ENCODE peak calls at places on chromosomes 11 and 22, in nine cellular contexts. Q, M, A, P, H, N, E, V and L are unnamed samples.

GRCh38 chr22:37167981-37168647 is 18.4 kb upstream of the IL2RB start:
- DNase-seq in Q (no peak), M (no peak), A (no peak), P (peak), H (no peak), N (no peak), E (no peak), V (no peak), L (no peak)

GRCh38 chr11:10584071-10584501 is 15.6 kb upstream of the LYVE1 start:
- DNase-seq in Q (no peak), M (no peak), A (peak), P (peak), H (peak), N (no peak), E (no peak), V (no peak), L (no peak)

GRCh38 chr11:69357458-69358397 is 63.8 kb downstream of the MYEOV start:
- DNase-seq in Q (no peak), M (no peak), A (no peak), P (no peak), H (peak), N (no peak), E (no peak), V (no peak), L (no peak)

GRCh38 chr11:95912902-95913560 is 10.9 kb downstream of the MTMR2 start:
- DNase-seq in Q (no peak), M (no peak), A (peak), P (no peak), H (no peak), N (no peak), E (no peak), V (no peak), L (no peak)

GRCh38 chr22:44597616-44598015 is 99.6 kb upstream of the RTL6 start:
- DNase-seq in Q (no peak), M (no peak), A (peak), P (no peak), H (no peak), N (no peak), E (no peak), V (peak), L (no peak)

GRCh38 chr11:119206512-119207299 is 567 bp downstream of the CBL start:
- DNase-seq in Q (peak), M (no peak), A (no peak), P (peak), H (peak), N (peak), E (peak), V (peak), L (peak)

GRCh38 chr11:67293090-67293489 is 4.0 kb downstream of the ANKRD13D start:
- DNase-seq in Q (no peak), M (no peak), A (peak), P (no peak), H (no peak), N (no peak), E (no peak), V (no peak), L (no peak)

GRCh38 chr11:66322732-66323427 is 6.0 kb upstream of the CD248 start:
- DNase-seq in Q (no peak), M (no peak), A (no peak), P (peak), H (no peak), N (no peak), E (peak), V (peak), L (no peak)

GRCh38 chr11:57055780-57056179 is 67.1 kb downstream of the OR5AK2 start:
- DNase-seq in Q (no peak), M (no peak), A (no peak), P (no peak), H (no peak), N (no peak), E (no peak), V (no peak), L (no peak)

GRCh38 chr22:20877715-20878114 is 18.9 kb downstream of the SNAP29 start:
- DNase-seq in Q (no peak), M (no peak), A (no peak), P (no peak), H (no peak), N (no peak), E (no peak), V (no peak), L (no peak)

GRCh38 chr22:42280140-42280539 is 9.7 kb upstream of the TCF20 start:
- DNase-seq in Q (no peak), M (no peak), A (no peak), P (peak), H (no peak), N (no peak), E (no peak), V (no peak), L (no peak)

GRCh38 chr22:50169181-50169759 is 1.3 kb upstream of the PANX2 start:
- DNase-seq in Q (no peak), M (no peak), A (no peak), P (peak), H (no peak), N (no peak), E (no peak), V (no peak), L (no peak)

GRCh38 chr11:98564881-98565280 is 455.9 kb upstream of the CNTN5 start:
- DNase-seq in Q (no peak), M (no peak), A (no peak), P (no peak), H (no peak), N (no peak), E (no peak), V (no peak), L (no peak)

GRCh38 chr11:35227551-35228341 is 88.8 kb downstream of the CD44 start:
- DNase-seq in Q (no peak), M (no peak), A (peak), P (no peak), H (no peak), N (no peak), E (no peak), V (no peak), L (no peak)

GRCh38 chr11:58075781-58076180 is 45.0 kb downstream of the OR6Q1 start:
- DNase-seq in Q (no peak), M (peak), A (peak), P (no peak), H (no peak), N (no peak), E (no peak), V (no peak), L (no peak)

GRCh38 chr11:72007089-72007476 is 8.4 kb downstream of the IL18BP start:
- DNase-seq in Q (no peak), M (no peak), A (no peak), P (peak), H (no peak), N (no peak), E (no peak), V (no peak), L (no peak)

GRCh38 chr11:72008728-72009127 is 10.0 kb downstream of the IL18BP start:
- DNase-seq in Q (no peak), M (no peak), A (no peak), P (no peak), H (no peak), N (no peak), E (no peak), V (no peak), L (no peak)

GRCh38 chr11:72006309-72007088 is 7.8 kb downstream of the IL18BP start:
- DNase-seq in Q (no peak), M (no peak), A (no peak), P (peak), H (no peak), N (no peak), E (no peak), V (no peak), L (no peak)

GRCh38 chr11:72009156-72009555 is 10.4 kb downstream of the IL18BP start:
- DNase-seq in Q (no peak), M (no peak), A (no peak), P (no peak), H (no peak), N (no peak), E (no peak), V (no peak), L (no peak)

GRCh38 chr11:72007587-72007986 is 8.9 kb downstream of the IL18BP start:
- DNase-seq in Q (no peak), M (no peak), A (no peak), P (no peak), H (no peak), N (no peak), E (no peak), V (no peak), L (no peak)
- TF ChIP-seq POLR2A in Q (no peak), M (no peak), A (no peak), P (no peak), H (no peak), N (no peak), E (no peak), V (no peak), L (no peak)

GRCh38 chr11:85949798-85950197 is 94.6 kb downstream of the CCDC83 start:
- DNase-seq in Q (no peak), M (peak), A (no peak), P (no peak), H (no peak), N (no peak), E (no peak), V (no peak), L (no peak)
- TF ChIP-seq POLR2A in Q (no peak), M (no peak), A (no peak), P (no peak), H (no peak), N (no peak), E (no peak), V (no peak), L (no peak)

GRCh38 chr11:64681171-64681570 is 41.8 kb downstream of the NRXN2 start:
- DNase-seq in Q (no peak), M (no peak), A (no peak), P (no peak), H (no peak), N (no peak), E (no peak), V (no peak), L (no peak)
- TF ChIP-seq POLR2A in Q (no peak), M (no peak), A (no peak), P (no peak), H (no peak), N (no peak), E (no peak), V (no peak), L (no peak)

GRCh38 chr11:130157840-130158239 is 1.7 kb upstream of the ST14 start:
- DNase-seq in Q (no peak), M (no peak), A (no peak), P (no peak), H (no peak), N (no peak), E (no peak), V (no peak), L (no peak)

GRCh38 chr11:130161441-130161840 is 1.9 kb downstream of the ST14 start:
- DNase-seq in Q (no peak), M (no peak), A (no peak), P (no peak), H (no peak), N (no peak), E (no peak), V (no peak), L (no peak)

GRCh38 chr11:130159139-130159538 is 443 bp upstream of the ST14 start:
- DNase-seq in Q (no peak), M (no peak), A (no peak), P (no peak), H (no peak), N (no peak), E (no peak), V (no peak), L (no peak)

GRCh38 chr11:130160460-130161090 is 993 bp downstream of the ST14 start:
- DNase-seq in Q (no peak), M (no peak), A (no peak), P (no peak), H (no peak), N (no peak), E (no peak), V (no peak), L (no peak)

GRCh38 chr11:130159657-130160459 is at the start of gene ST14:
- DNase-seq in Q (peak), M (no peak), A (no peak), P (no peak), H (no peak), N (peak), E (no peak), V (no peak), L (no peak)
- TF ChIP-seq POLR2A in Q (peak), M (no peak), A (no peak), P (no peak), H (no peak), N (no peak), E (no peak), V (no peak), L (no peak)

DNA sequence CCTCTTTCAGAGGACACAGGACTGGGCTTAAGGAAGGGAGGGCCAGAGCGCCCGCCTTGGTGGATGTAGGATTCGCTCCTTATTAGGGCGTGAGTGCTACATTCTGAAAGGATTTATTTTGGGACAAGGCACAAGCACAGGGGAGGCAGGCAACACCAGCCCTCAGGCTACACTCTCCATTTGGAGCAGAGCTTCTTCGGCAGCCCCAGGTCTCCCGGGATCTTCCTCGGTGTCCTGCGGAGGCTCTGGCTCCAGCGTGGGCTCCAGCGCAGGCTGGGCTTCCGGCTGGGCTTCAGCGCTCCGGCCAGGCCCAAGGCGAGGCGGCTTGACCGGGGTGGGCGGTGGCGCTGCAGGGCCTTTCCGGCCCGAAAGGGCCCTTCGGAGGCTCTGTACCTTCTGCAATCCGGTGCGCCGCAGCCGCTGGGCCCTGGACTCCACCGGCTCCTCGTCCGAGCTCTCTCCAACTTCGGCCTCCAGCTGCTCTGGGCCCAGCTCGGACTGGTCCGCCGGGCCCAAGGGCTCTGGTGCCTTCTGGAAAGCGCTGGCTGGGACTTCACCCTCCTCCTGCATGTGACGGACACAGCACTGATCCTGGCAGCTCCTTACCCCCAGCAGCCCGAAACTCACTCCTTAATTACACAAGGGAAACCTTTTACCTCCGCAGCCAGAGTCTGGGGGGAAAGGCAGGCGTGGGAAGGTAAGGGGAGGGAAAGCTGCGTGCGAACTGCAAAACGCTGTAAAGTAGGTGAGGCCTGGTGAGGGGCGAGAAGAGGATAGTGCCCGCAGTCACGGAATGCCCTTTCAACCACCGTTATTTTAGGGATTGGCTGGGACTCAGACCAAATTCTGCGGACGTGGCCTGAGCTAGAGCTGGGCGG is 1.1 kb downstream of the CAVIN3 start:
- DNase-seq in Q (no peak), M (no peak), A (peak), P (peak), H (peak), N (no peak), E (peak), V (peak), L (no peak)
- TF ChIP-seq POLR2A in Q (no peak), M (no peak), A (no peak), P (peak), H (peak), N (no peak), E (no peak), V (peak), L (no peak)

GRCh38 chr11:18022419-18022818 is 9.6 kb upstream of the SERGEF start:
- DNase-seq in Q (no peak), M (no peak), A (no peak), P (no peak), H (no peak), N (no peak), E (no peak), V (no peak), L (no peak)

DNA sequence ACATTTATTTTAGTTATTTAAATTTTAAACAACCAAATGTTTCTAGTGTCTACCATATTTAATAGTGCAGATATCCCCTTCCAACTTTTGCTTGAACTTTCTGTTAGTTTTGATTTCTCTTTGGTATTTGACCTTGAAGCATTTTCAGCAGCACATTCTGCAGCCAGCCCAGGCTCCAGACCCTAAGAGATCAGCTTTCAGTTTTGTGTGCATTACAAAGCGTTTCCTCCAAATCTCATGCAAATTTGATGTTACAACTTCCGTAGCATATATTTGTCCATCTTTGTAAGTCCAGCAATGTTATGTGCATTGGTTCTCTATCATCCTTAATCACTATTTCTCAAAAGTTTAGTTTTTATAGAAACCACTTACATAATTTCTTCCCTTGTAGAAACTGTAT is 14.6 kb upstream of the SERGEF start:
- DNase-seq in Q (no peak), M (no peak), A (no peak), P (no peak), H (no peak), N (no peak), E (no peak), V (no peak), L (no peak)
- TF ChIP-seq POLR2A in Q (no peak), M (no peak), A (no peak), P (no peak), H (no peak), N (no peak), E (no peak), V (no peak), L (no peak)

GRCh38 chr11:1292644-1293618 is 16.5 kb downstream of the TOLLIP start:
- DNase-seq in Q (no peak), M (no peak), A (no peak), P (peak), H (no peak), N (no peak), E (no peak), V (peak), L (no peak)
- TF ChIP-seq POLR2A in Q (no peak), M (no peak), A (no peak), P (no peak), H (no peak), N (no peak), E (no peak), V (no peak), L (no peak)

DNA sequence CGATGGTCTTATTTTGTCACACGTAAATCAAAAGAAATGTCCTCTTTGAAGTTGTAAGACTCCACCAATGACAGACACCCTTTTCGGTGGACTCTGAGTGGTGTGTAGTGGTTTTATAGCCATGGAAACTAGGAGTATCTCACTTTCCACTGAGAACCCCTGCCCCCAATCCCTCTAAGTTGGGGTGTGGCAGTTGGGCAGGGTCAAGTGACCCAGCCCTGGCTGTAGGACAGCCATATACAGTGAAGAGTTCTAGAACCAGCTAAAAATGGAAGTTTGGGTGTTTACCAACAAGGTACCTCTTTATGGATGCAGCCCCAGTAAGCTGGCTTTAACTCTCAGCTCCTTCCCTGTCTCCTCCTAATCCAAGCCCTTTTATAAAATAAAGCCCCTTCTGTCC is 5.2 kb downstream of the C22orf31 start:
- DNase-seq in Q (no peak), M (no peak), A (no peak), P (no peak), H (no peak), N (no peak), E (no peak), V (no peak), L (no peak)
- TF ChIP-seq POLR2A in Q (no peak), M (no peak), A (no peak), P (no peak), H (no peak), N (no peak), E (no peak), V (no peak), L (no peak)